ENCODE peak calls at places on chromosomes 7 and 10, in nine cellular contexts. X is prostate gland; K is SW480; V is activated T-cell treated with anti-CD3 and anti-CD28 coated beads, Interleukin-2, amount 50 U/mL, for 4 hours; R is HFFc6; T is mammary epithelial cell; G is NCI-H1092 treated with DMSO at 0.1 percent for 48 hours; O is IMR-90; A is hippocampal formation. W is an unnamed sample.

GRCh38 chr10:121927841-121928527 is at the start of gene ATE1:
- DNase-seq in X (peak), K (peak), V (peak), R (peak), T (peak), G (peak), O (peak), A (peak), W (peak)

GRCh38 chr7:131605280-131605878 is 49.0 kb upstream of the PODXL start:
- DNase-seq in X (no peak), K (no peak), V (no peak), R (no peak), T (no peak), G (no peak), O (no peak), A (no peak), W (no peak)

GRCh38 chr7:22858640-22859561 is 36.3 kb upstream of the TOMM7 start:
- DNase-seq in X (no peak), K (peak), V (no peak), R (peak), T (peak), G (no peak), O (peak), A (no peak), W (no peak)

GRCh38 chr10:128029731-128030369 is 96.4 kb downstream of the MKI67 start:
- DNase-seq in X (no peak), K (no peak), V (no peak), R (no peak), T (no peak), G (no peak), O (no peak), A (no peak), W (no peak)

GRCh38 chr10:70323697-70324340 is 40.0 kb upstream of the NPFFR1 start:
- DNase-seq in X (no peak), K (no peak), V (no peak), R (no peak), T (no peak), G (no peak), O (no peak), A (no peak), W (no peak)

GRCh38 chr7:49774459-49775064 is 1.1 kb downstream of the VWC2 start:
- DNase-seq in X (no peak), K (no peak), V (no peak), R (no peak), T (no peak), G (no peak), O (no peak), A (no peak), W (no peak)

GRCh38 chr7:84490661-84491060 is 296.1 kb upstream of the SEMA3A start:
- DNase-seq in X (no peak), K (no peak), V (no peak), R (peak), T (no peak), G (no peak), O (no peak), A (no peak), W (no peak)

GRCh38 chr10:28327494-28327886 is 24.6 kb upstream of the MPP7 start:
- DNase-seq in X (no peak), K (no peak), V (no peak), R (peak), T (peak), G (no peak), O (peak), A (no peak), W (no peak)

GRCh38 chr10:100826983-100827818 is 81.8 kb downstream of the PAX2 start:
- DNase-seq in X (no peak), K (peak), V (no peak), R (no peak), T (peak), G (no peak), O (no peak), A (no peak), W (peak)

GRCh38 chr10:120161116-120161515 is 268.6 kb downstream of the SEC23IP start:
- DNase-seq in X (no peak), K (no peak), V (no peak), R (no peak), T (no peak), G (no peak), O (no peak), A (no peak), W (no peak)

GRCh38 chr7:148303295-148304013 is 287.1 kb upstream of the C7orf33 start:
- DNase-seq in X (no peak), K (no peak), V (no peak), R (peak), T (peak), G (peak), O (no peak), A (no peak), W (no peak)

GRCh38 chr7:109213081-109213480 is 643.4 kb downstream of the DNAJB9 start:
- DNase-seq in X (no peak), K (no peak), V (no peak), R (no peak), T (no peak), G (no peak), O (no peak), A (no peak), W (no peak)

GRCh38 chr10:50674469-50675254 is 50.9 kb upstream of the SGMS1 start:
- DNase-seq in X (no peak), K (no peak), V (no peak), R (no peak), T (no peak), G (no peak), O (no peak), A (no peak), W (no peak)

GRCh38 chr7:155282671-155283070 is 15.0 kb upstream of the INSIG1 start:
- DNase-seq in X (no peak), K (no peak), V (no peak), R (no peak), T (no peak), G (no peak), O (no peak), A (no peak), W (no peak)

GRCh38 chr7:7014827-7015610 is 167.3 kb upstream of the C1GALT1 start:
- DNase-seq in X (no peak), K (no peak), V (no peak), R (no peak), T (peak), G (peak), O (no peak), A (no peak), W (no peak)

W was measured in activated CD4-positive, alpha-beta T cell treated with anti-CD3 and anti-CD28 coated beads for 4 hours.